ENCODE peak calls at places on chromosome 9, in four cellular contexts. U, D, P and F are unnamed samples. For H3K4me1, the result is how much of the 10 kb centered on the place peaks cover.

GRCh38 chr9:34891386-34891785 is 66.7 kb upstream of the PHF24 start:
- DNase-seq in U (no peak), D (no peak), P (no peak), F (no peak)

GRCh38 chr9:120985759-120986353 is 59.3 kb upstream of the TRAF1 start:
- DNase-seq in U (no peak), D (peak), P (peak), F (no peak)

GRCh38 chr9:120438111-120438510 is 141.9 kb downstream of the CDK5RAP2 start:
- DNase-seq in U (no peak), D (no peak), P (no peak), F (no peak)

GRCh38 chr9:127905788-127906191 is 6.4 kb upstream of the ST6GALNAC6 start:
- DNase-seq in U (no peak), D (no peak), P (no peak), F (no peak)

GRCh38 chr9:126543490-126543889 is 70.2 kb upstream of the LMX1B start:
- DNase-seq in U (no peak), D (no peak), P (no peak), F (no peak)

GRCh38 chr9:27548055-27548741 is 18.6 kb upstream of the MOB3B start:
- DNase-seq in U (no peak), D (no peak), P (no peak), F (no peak)

GRCh38 chr9:135589596-135590485 is 28.3 kb downstream of the PAEP start:
- DNase-seq in U (no peak), D (no peak), P (no peak), F (no peak)

GRCh38 chr9:95746408-95747165 is 128.9 kb upstream of the ERCC6L2 start:
- DNase-seq in U (no peak), D (no peak), P (no peak), F (no peak)

GRCh38 chr9:84139296-84140100 is 158.9 kb downstream of the RMI1 start:
- DNase-seq in U (no peak), D (no peak), P (no peak), F (no peak)

GRCh38 chr9:133946840-133947486 is 45.2 kb downstream of the VAV2 start:
- DNase-seq in U (no peak), D (no peak), P (no peak), F (no peak)

GRCh38 chr9:32970554-32970953 is 30.9 kb downstream of the APTX start:
- DNase-seq in U (no peak), D (no peak), P (no peak), F (no peak)

GRCh38 chr9:117528225-117528624 is 113.4 kb upstream of the ASTN2 start:
- DNase-seq in U (no peak), D (no peak), P (no peak), F (no peak)

GRCh38 chr9:122055668-122056067 is 37.4 kb downstream of the TTLL11 start:
- DNase-seq in U (no peak), D (no peak), P (no peak), F (no peak)

GRCh38 chr9:100714372-100715099 is 136.7 kb downstream of the CAVIN4 start:
- DNase-seq in U (peak), D (peak), P (peak), F (no peak)

GRCh38 chr9:134666801-134667200 is 25.2 kb downstream of the COL5A1 start:
- DNase-seq in U (no peak), D (no peak), P (no peak), F (no peak)

GRCh38 chr9:10173561-10173960 is 439.2 kb downstream of the PTPRD start:
- DNase-seq in U (no peak), D (no peak), P (no peak), F (no peak)

GRCh38 chr9:79387091-79387490 is 184.7 kb upstream of the TLE4 start:
- DNase-seq in U (no peak), D (no peak), P (no peak), F (no peak)

GRCh38 chr9:112925058-112925641 is 34.5 kb upstream of the SLC46A2 start:
- DNase-seq in U (no peak), D (no peak), P (peak), F (no peak)

GRCh38 chr9:104269996-104270963 is 176.2 kb downstream of the SMC2 start:
- DNase-seq in U (no peak), D (no peak), P (no peak), F (no peak)

GRCh38 chr9:127493592-127494303 is 42.4 kb downstream of the LRSAM1 start:
- DNase-seq in U (peak), D (no peak), P (no peak), F (no peak)

GRCh38 chr9:28853487-28853886 is 1280.2 kb upstream of the C9orf72 start:
- DNase-seq in U (no peak), D (no peak), P (no peak), F (no peak)

GRCh38 chr9:123940721-123941534 is 11.0 kb upstream of the DENND1A start:
- DNase-seq in U (no peak), D (no peak), P (no peak), F (no peak)

GRCh38 chr9:134592018-134592818 is 49.4 kb upstream of the COL5A1 start:
- DNase-seq in U (peak), D (no peak), P (no peak), F (no peak)

GRCh38 chr9:35831040-35831439 is 2.0 kb downstream of the TMEM8B start:
- DNase-seq in U (no peak), D (no peak), P (no peak), F (no peak)

GRCh38 chr9:71709384-71709783 is 58.9 kb downstream of the CEMIP2 start:
- DNase-seq in U (no peak), D (no peak), P (no peak), F (no peak)

GRCh38 chr9:95793924-95794828 is 81.3 kb upstream of the ERCC6L2 start:
- DNase-seq in U (no peak), D (no peak), P (no peak), F (no peak)

GRCh38 chr9:104987743-104988142 is 59.8 kb upstream of the ABCA1 start:
- DNase-seq in U (no peak), D (no peak), P (no peak), F (no peak)

GRCh38 chr9:35904966-35905781 is 828 bp upstream of the HRCT1 start:
- DNase-seq in U (no peak), D (no peak), P (no peak), F (no peak)

GRCh38 chr9:15837079-15837679 is 284.3 kb downstream of the CCDC171 start:
- DNase-seq in U (no peak), D (peak), P (peak), F (no peak)

DNA sequence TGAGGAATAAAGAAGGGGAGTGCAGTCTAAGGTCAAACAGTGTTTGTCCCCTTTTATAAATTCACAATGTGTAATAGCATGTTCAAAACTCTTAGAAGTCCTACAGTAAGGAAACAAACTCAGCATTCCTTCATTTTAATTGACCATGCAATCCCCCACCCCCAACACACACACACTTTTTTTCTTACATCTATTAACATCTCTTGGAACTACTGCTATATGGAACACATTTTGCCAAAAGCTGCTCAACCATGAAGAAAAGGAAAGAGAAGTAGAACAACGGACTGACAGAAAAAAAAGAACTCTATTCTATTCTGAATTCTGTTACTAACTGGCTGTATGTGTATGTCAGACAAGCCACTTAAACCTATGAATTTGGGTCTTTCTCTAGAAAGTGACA is 2.8 kb upstream of the CTNNAL1 start:
- DNase-seq in U (no peak), D (no peak), P (no peak), F (no peak)
- H3K4me1 ChIP-seq in U (under half), D (under half), P (under half), F (under half)

DNA sequence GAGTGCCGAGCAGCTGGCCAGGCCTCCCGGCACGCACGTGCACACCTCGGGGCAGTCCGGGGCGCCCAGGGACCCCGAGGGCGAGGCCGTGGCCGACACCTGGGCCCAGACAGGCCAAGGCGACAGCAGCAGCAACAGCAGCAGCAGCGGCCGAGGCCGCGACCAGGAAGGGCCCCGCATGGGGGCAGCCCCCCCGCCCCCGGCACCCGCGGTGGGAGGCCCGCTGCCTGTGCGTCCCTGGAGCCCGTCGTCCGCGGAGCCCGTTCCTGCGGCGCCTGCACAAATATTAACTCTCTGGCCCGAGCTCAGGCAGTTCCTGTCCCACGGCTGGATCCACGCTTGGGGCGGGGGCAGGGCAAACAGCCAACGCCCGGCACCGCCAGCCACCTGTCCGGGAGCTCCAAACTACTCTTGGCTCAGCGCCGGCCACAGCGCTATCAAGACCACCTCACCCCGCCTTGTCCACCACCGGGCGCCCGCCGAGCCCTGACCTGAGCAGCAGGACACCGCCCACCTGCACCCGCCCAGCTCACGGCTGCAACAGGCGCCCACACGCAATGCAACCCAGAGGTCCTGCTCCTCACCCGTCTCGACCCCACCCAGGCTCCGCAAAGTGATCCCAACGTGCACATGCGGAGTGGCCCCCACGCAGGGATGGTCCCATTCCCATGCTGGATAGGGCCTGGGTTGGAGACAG is at the start of gene LRRC26:
- DNase-seq in U (no peak), D (no peak), P (no peak), F (no peak)
- H3K4me3 ChIP-seq in U (peak), D (peak), P (peak), F (peak)

GRCh38 chr9:106862946-106863740 is at the start of gene ZNF462:
- DNase-seq in U (peak), D (peak), P (no peak), F (no peak)
- H3K4me1 ChIP-seq in U (under half), D (under half), P (under half), F (under half)

GRCh38 chr9:115116620-115117284 is 1.2 kb downstream of the TNC start:
- DNase-seq in U (no peak), D (no peak), P (no peak), F (peak)
- H3K4me3 ChIP-seq in U (peak), D (no peak), P (peak), F (peak)

GRCh38 chr9:110069326-110070248 is 138.4 kb downstream of the C9orf152 start:
- DNase-seq in U (peak), D (no peak), P (no peak), F (no peak)
- H3K4me1 ChIP-seq in U (half or more), D (under half), P (under half), F (under half)